ENCODE peak calls at places on chromosome 3, in four cellular contexts. W is psoas muscle, F is endodermal cell, I is cardiac muscle cell. L is an unnamed sample.
A peak's percentile ranks its signal among the peaks of the same experiment; 100 is the strongest.

GRCh38 chr3:14791343-14791945 is 27.3 kb upstream of the FGD5 start:
- DNase-seq in I (peak; percentile 65), W (peak; percentile 75), F (peak; percentile 95), L (peak; percentile 28)

GRCh38 chr3:25673738-25674298 is 9.1 kb upstream of the TOP2B start:
- DNase-seq in W (no peak), F (no peak), I (no peak), L (no peak)

GRCh38 chr3:180700941-180701340 is 21.7 kb upstream of the CCDC39 start:
- DNase-seq in F (no peak), I (no peak), W (no peak), L (no peak)

GRCh38 chr3:66153961-66154923 is 66.6 kb upstream of the SLC25A26 start:
- DNase-seq in I (peak; percentile 52), F (peak; percentile 52), W (no peak), L (no peak)

GRCh38 chr3:39096775-39097174 is 10.7 kb downstream of the GORASP1 start:
- DNase-seq in I (peak; percentile 43), W (no peak), F (no peak), L (no peak)

GRCh38 chr3:118641608-118642007 is 393.0 kb downstream of the IGSF11 start:
- DNase-seq in I (no peak), F (peak; percentile 79), W (no peak), L (no peak)

GRCh38 chr3:156551746-156552145 is 3.2 kb downstream of the SSR3 start:
- DNase-seq in W (no peak), F (no peak), I (peak; percentile 77), L (no peak)

GRCh38 chr3:69116162-69116561 is 6.2 kb downstream of the LMOD3 start:
- DNase-seq in W (no peak), F (no peak), I (no peak), L (no peak)

GRCh38 chr3:45244356-45244755 is 18.3 kb upstream of the TMEM158 start:
- DNase-seq in I (no peak), F (no peak), W (no peak), L (no peak)

GRCh38 chr3:188465311-188465710 is 311.4 kb downstream of the LPP start:
- DNase-seq in W (no peak), I (no peak), F (no peak), L (no peak)

GRCh38 chr3:48837163-48837562 is 10.5 kb downstream of the PRKAR2A start:
- DNase-seq in W (no peak), F (no peak), I (no peak), L (no peak)

GRCh38 chr3:35183915-35184675 is 455.2 kb upstream of the ARPP21 start:
- DNase-seq in W (no peak), F (no peak), I (peak; percentile 20), L (no peak)

GRCh38 chr3:40299721-40300335 is 9.7 kb upstream of the EIF1B start:
- DNase-seq in F (no peak), W (no peak), I (peak; percentile 91), L (no peak)

GRCh38 chr3:138197058-138197457 is 10.0 kb downstream of the ARMC8 start:
- DNase-seq in I (peak; percentile 59), F (peak; percentile 83), W (no peak), L (no peak)

GRCh38 chr3:123757281-123757940 is 126.7 kb downstream of the MYLK start:
- DNase-seq in I (no peak), F (no peak), W (peak; percentile 68), L (no peak)

GRCh38 chr3:40593351-40593750 is 68.6 kb downstream of the ZNF621 start:
- DNase-seq in I (peak; percentile 84), F (no peak), W (no peak), L (no peak)

GRCh38 chr3:94967196-94967595 is 904.3 kb downstream of the NSUN3 start:
- DNase-seq in F (no peak), W (no peak), I (no peak), L (no peak)

GRCh38 chr3:12956316-12956660 is 114.9 kb upstream of the RPL32 start:
- DNase-seq in W (no peak), F (no peak), I (no peak), L (no peak)

GRCh38 chr3:12957824-12958792 is 115.1 kb downstream of the IQSEC1 start:
- DNase-seq in W (peak; percentile 28), I (no peak), F (no peak), L (no peak)

GRCh38 chr3:12959395-12959794 is 113.8 kb downstream of the IQSEC1 start:
- DNase-seq in W (peak; percentile 45), F (no peak), I (no peak), L (no peak)

GRCh38 chr3:12955651-12956315 is 114.4 kb upstream of the RPL32 start:
- DNase-seq in F (no peak), W (peak; percentile 32), I (no peak), L (no peak)

DNA sequence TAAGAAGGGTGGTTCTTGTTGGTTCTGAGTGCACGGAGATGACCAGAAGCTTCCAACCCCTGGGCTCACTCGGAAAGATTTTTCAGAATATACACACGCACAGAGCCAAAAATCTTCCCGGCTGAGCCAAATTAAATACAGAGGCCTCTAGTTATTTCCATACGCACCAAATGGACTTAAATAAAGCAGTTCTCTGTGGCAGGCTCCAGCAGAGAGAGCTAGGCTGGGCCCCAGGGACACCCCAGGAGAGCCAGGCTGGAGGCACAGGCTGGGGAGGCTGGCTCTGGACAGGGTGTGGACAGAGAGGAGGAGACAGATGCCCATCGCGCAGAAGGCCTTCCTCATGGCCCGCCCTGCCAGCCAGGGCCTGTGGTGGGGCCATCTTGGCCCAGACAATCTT is 115.9 kb downstream of the IQSEC1 start:
- DNase-seq in F (no peak), W (peak; percentile 33), I (no peak), L (no peak)
- H3K4me1 ChIP-seq in F (no peaks in the 10 kb centered on the region), W (peaks cover 99% of the 10 kb centered on the region), I (peaks cover 29% of the 10 kb centered on the region), L (peaks cover 97% of the 10 kb centered on the region)

DNA sequence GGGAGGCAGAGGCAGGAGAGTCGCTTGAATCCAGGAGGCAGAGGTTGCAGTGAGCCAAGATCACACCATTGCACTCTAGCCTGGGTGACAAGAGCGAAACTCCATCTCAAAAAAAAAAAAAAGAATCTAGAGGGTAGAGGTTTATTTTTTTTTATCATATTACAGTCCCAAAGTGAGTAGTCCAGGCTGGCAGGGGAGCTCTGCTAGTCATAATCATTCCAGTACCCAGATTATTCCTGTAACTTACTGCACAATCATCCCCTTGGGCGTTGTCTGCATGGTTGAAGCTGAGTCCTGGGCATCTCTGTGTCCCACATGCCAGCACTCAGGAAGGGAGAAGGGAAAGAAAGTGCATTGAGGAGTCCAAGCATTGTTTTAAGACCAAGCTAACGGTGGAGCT is 8.5 kb downstream of the CRELD1 start:
- DNase-seq in W (no peak), F (no peak), I (no peak), L (no peak)
- H3K4me3 ChIP-seq in W (no peak overlapping the region), F (no peak overlapping the region), I (no peak overlapping the region), L (no peak overlapping the region)

GRCh38 chr3:177448987-177449975 is 252.0 kb upstream of the TBL1XR1 start:
- DNase-seq in F (no peak), I (peak; percentile 23), W (no peak), L (peak; percentile 23)
- H3K27ac ChIP-seq in F (no peak overlapping the region), I (no peak overlapping the region), W (no peak overlapping the region), L (no peak overlapping the region)

DNA sequence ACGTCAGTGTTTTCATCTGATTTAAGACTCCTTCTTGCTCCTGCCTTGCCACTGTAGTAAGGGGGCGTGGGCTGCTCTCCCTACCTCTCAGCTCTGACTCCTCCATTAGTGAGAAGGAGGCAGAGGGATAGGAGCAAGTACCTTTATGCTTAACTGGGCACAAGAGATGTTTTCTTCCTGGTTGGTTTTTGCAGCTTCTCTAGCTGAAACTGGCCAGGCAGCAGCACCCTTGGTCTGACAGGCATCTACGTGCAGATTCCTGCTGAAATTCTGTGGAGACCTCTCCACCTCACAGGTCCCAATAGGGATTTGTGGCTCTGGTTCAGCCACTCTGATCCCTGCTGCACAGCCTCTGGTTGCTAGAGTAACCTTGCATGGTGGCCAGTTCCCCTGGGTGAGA is 132.5 kb downstream of the CACNA1D start:
- DNase-seq in F (no peak), W (no peak), I (no peak), L (no peak)
- H3K4me1 ChIP-seq in F (no peaks in the 10 kb centered on the region), W (no peaks in the 10 kb centered on the region), I (peaks cover 17% of the 10 kb centered on the region), L (no peaks in the 10 kb centered on the region)

GRCh38 chr3:126573492-126574117 is 14.9 kb upstream of the C3orf22 start:
- DNase-seq in F (peak; percentile 35), I (no peak), W (peak; percentile 63), L (no peak)
- H3K4me3 ChIP-seq in F (no peak overlapping the region), I (no peak overlapping the region), W (peak overlapping the region; percentile 37), L (no peak overlapping the region)

GRCh38 chr3:149563114-149563513 is 88.6 kb downstream of the TM4SF4 start:
- DNase-seq in W (no peak), I (no peak), F (no peak), L (no peak)
- H3K27ac ChIP-seq in W (no peak overlapping the region), I (peak overlapping the region; percentile 77), F (no peak overlapping the region), L (no peak overlapping the region)

GRCh38 chr3:160132226-160132625 is 93.0 kb upstream of the C3orf80 start:
- DNase-seq in F (no peak), W (no peak), I (no peak), L (no peak)
- H3K4me1 ChIP-seq in F (no peaks in the 10 kb centered on the region), W (no peaks in the 10 kb centered on the region), I (no peaks in the 10 kb centered on the region), L (no peaks in the 10 kb centered on the region)